ENCODE peak calls at places on chromosomes 6 and 20, in five cellular contexts. D is breast epithelium, F is GM12878, P is suprapubic skin, L is stomach. B is an unnamed sample.

GRCh38 chr6:152099816-152100618 is 292.5 kb downstream of the ESR1 start:
- DNase-seq in D (no peak), F (no peak), P (no peak), L (no peak), B (no peak)

GRCh38 chr20:44698351-44698750 is 16.8 kb upstream of the CCN5 start:
- DNase-seq in D (no peak), F (no peak), P (no peak), L (no peak), B (no peak)

GRCh38 chr6:45901777-45902650 is 113.6 kb downstream of the CLIC5 start:
- DNase-seq in D (no peak), F (no peak), P (no peak), L (no peak), B (no peak)

GRCh38 chr20:35560541-35560940 is 18.7 kb downstream of the ERGIC3 start:
- DNase-seq in D (no peak), F (no peak), P (no peak), L (no peak), B (no peak)

GRCh38 chr6:125793863-125794262 is 3.1 kb downstream of the NCOA7 start:
- DNase-seq in D (no peak), F (no peak), P (no peak), L (no peak), B (no peak)

GRCh38 chr20:59123011-59123676 is 40.5 kb upstream of the ZNF831 start:
- DNase-seq in D (no peak), F (no peak), P (no peak), L (no peak), B (peak)

GRCh38 chr20:49276201-49276894 is 1.5 kb downstream of the ZNFX1 start:
- DNase-seq in D (no peak), F (no peak), P (no peak), L (no peak), B (no peak)

GRCh38 chr20:6908673-6909072 is 141.2 kb downstream of the BMP2 start:
- DNase-seq in D (no peak), F (no peak), P (no peak), L (no peak), B (no peak)

GRCh38 chr6:33860706-33861474 is 57.1 kb upstream of the MLN start:
- DNase-seq in D (no peak), F (no peak), P (no peak), L (no peak), B (no peak)

GRCh38 chr6:12345694-12346058 is 55.5 kb downstream of the EDN1 start:
- DNase-seq in D (no peak), F (no peak), P (no peak), L (no peak), B (no peak)

GRCh38 chr20:10357061-10357708 is 76.8 kb downstream of the MKKS start:
- DNase-seq in D (no peak), F (no peak), P (no peak), L (no peak), B (no peak)

GRCh38 chr6:27651371-27651732 is 178.4 kb upstream of the ZNF184 start:
- DNase-seq in D (no peak), F (no peak), P (no peak), L (no peak), B (no peak)

GRCh38 chr20:24782801-24783630 is 166.1 kb upstream of the CST7 start:
- DNase-seq in D (no peak), F (no peak), P (peak), L (no peak), B (peak)

GRCh38 chr6:85551264-85551663 is 42.4 kb downstream of the SNX14 start:
- DNase-seq in D (no peak), F (no peak), P (no peak), L (no peak), B (no peak)

GRCh38 chr20:45095753-45096371 is 5.1 kb downstream of the KCNS1 start:
- DNase-seq in D (no peak), F (peak), P (no peak), L (peak), B (no peak)

GRCh38 chr6:26607434-26608230 is 10.9 kb downstream of the ABT1 start:
- DNase-seq in D (no peak), F (no peak), P (no peak), L (peak), B (no peak)

GRCh38 chr6:16404456-16404855 is 166.1 kb downstream of the GMPR start:
- DNase-seq in D (no peak), F (no peak), P (no peak), L (no peak), B (no peak)

GRCh38 chr6:161218222-161218621 is 55.6 kb downstream of the AGPAT4 start:
- DNase-seq in D (no peak), F (no peak), P (no peak), L (no peak), B (no peak)

GRCh38 chr6:161367472-161367871 is 93.6 kb upstream of the AGPAT4 start:
- DNase-seq in D (no peak), F (no peak), P (no peak), L (no peak), B (no peak)

GRCh38 chr6:144378437-144378836 is 93.3 kb downstream of the UTRN start:
- DNase-seq in D (no peak), F (no peak), P (no peak), L (no peak), B (no peak)

GRCh38 chr6:40791004-40791403 is 203.8 kb upstream of the LRFN2 start:
- DNase-seq in D (no peak), F (no peak), P (no peak), L (no peak), B (no peak)

GRCh38 chr6:44489912-44490604 is 102.6 kb downstream of the CDC5L start:
- DNase-seq in D (no peak), F (no peak), P (no peak), L (no peak), B (no peak)

GRCh38 chr6:22766979-22767378 is 197.6 kb downstream of the HDGFL1 start:
- DNase-seq in D (no peak), F (no peak), P (no peak), L (no peak), B (no peak)

GRCh38 chr20:445514-446336 is 16.6 kb downstream of the TBC1D20 start:
- DNase-seq in D (no peak), F (no peak), P (no peak), L (peak), B (no peak)

GRCh38 chr20:57795347-57795697 is 85.5 kb upstream of the PMEPA1 start:
- DNase-seq in D (no peak), F (no peak), P (no peak), L (no peak), B (peak)

GRCh38 chr6:3402310-3403243 is 54.3 kb downstream of the SLC22A23 start:
- DNase-seq in D (no peak), F (no peak), P (no peak), L (no peak), B (no peak)

GRCh38 chr20:48567145-48567544 is 260.7 kb downstream of the PREX1 start:
- DNase-seq in D (no peak), F (no peak), P (no peak), L (no peak), B (peak)

GRCh38 chr6:2730353-2730752 is 20.4 kb downstream of the MYLK4 start:
- DNase-seq in D (no peak), F (no peak), P (no peak), L (no peak), B (no peak)

GRCh38 chr6:26044140-26045045 is 42.8 kb upstream of the HFE start:
- DNase-seq in D (no peak), F (no peak), P (no peak), L (no peak), B (peak)

GRCh38 chr6:484086-484728 is 92.7 kb downstream of the IRF4 start:
- DNase-seq in D (no peak), F (peak), P (no peak), L (no peak), B (no peak)

GRCh38 chr6:20148433-20148832 is 63.8 kb downstream of the MBOAT1 start:
- DNase-seq in D (no peak), F (no peak), P (no peak), L (no peak), B (no peak)

GRCh38 chr6:167524720-167525119 is 199.8 kb downstream of the TTLL2 start:
- DNase-seq in D (no peak), F (no peak), P (no peak), L (no peak), B (no peak)

GRCh38 chr6:13217206-13217905 is 111.0 kb downstream of the TBC1D7 start:
- DNase-seq in D (no peak), F (no peak), P (no peak), L (no peak), B (no peak)

GRCh38 chr6:122494665-122495272 is 23.2 kb upstream of the SERINC1 start:
- DNase-seq in D (peak), F (no peak), P (no peak), L (peak), B (no peak)
- TF ChIP-seq POLR2AphosphoS5 in D (no peak), F (no peak), P (no peak), L (no peak), B (no peak)

GRCh38 chr6:138278326-138278725 is 60.0 kb upstream of the PBOV1 start:
- DNase-seq in D (no peak), F (no peak), P (no peak), L (no peak), B (no peak)
- TF ChIP-seq CTCF in D (no peak), F (peak), P (peak), L (peak), B (peak)

DNA sequence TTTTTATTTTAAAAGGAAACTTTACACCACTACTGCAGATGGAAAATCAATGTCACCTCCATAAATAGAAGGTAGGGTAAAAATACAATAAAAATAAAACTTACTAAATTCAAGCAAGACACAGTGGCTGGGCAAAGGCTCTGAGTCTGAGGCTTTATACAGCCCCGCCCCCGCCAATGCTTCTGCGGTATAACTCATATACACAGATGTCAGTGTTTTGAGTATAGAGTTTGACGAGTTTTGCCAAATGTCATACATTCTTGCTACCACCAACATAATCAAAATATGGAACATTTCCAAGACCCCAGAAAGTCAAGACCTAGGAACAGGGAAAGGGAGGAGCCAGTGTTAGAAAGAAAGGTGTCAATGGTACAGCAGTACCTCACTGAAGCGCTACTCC is 12.8 kb downstream of the NFATC2 start:
- DNase-seq in D (no peak), F (no peak), P (no peak), L (peak), B (peak)
- H3K4me3 ChIP-seq in D (no peak), F (peak), P (no peak), L (no peak), B (no peak)

GRCh38 chr20:60903325-60903958 is 348.6 kb upstream of the CDH4 start:
- DNase-seq in D (no peak), F (no peak), P (no peak), L (no peak), B (no peak)
- TF ChIP-seq POLR2AphosphoS5 in D (no peak), F (no peak), P (no peak), L (no peak), B (no peak)

DNA sequence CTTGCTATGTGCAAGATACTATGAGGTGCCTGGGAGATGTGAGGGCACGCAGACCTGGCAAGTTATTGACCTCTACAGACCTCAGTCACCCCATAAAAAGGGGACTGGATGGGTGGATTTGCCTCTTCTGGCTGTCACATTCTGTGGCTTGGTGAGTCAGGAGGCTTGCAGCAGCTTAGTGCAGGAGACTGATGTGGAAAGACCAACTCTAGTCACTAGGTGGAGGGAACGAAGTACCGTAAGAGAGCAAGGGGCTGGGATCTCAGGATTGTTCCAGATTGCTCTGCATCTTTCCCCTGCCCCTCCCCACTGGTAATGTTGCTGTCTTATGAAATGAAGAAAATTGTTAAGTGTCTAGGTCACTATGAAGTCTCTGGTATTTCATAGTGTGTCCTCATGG is 3.3 kb downstream of the MAPRE1 start:
- DNase-seq in D (no peak), F (no peak), P (no peak), L (no peak), B (no peak)
- TF ChIP-seq CTCF in D (no peak), F (no peak), P (no peak), L (no peak), B (no peak)

GRCh38 chr6:89562114-89562815 is 76.3 kb downstream of the LYRM2 start:
- DNase-seq in D (no peak), F (no peak), P (no peak), L (no peak), B (no peak)
- H3K4me3 ChIP-seq in D (peak), F (no peak), P (peak), L (peak), B (no peak)

GRCh38 chr20:34299925-34300806 is 3.0 kb downstream of the AHCY start:
- DNase-seq in D (no peak), F (no peak), P (no peak), L (no peak), B (no peak)
- TF ChIP-seq POLR2AphosphoS5 in D (no peak), F (no peak), P (no peak), L (no peak), B (no peak)

DNA sequence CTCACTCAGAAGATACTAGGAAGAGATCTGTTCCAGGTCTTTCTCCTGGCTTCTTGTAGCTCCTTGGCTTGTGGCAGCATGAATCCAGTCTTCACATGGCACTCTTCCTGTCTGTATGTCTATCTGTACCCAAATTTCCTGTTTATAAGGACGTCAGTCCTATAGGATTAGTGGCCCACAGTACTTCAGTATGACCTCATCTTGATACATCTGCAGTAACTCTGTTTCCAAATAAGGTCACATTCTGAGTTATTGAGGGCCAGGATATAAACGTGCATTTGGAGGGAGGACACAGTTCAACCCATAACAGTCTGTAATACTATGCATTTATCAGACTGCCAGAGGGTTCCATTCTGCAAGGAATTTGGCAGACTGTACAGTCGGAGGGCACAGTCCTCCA is 57.6 kb upstream of the DYNLRB1 start:
- DNase-seq in D (no peak), F (no peak), P (no peak), L (no peak), B (no peak)
- TF ChIP-seq CTCF in D (no peak), F (no peak), P (no peak), L (no peak), B (no peak)

GRCh38 chr6:142845143-142845571 is 99.8 kb downstream of the HIVEP2 start:
- DNase-seq in D (no peak), F (no peak), P (no peak), L (no peak), B (no peak)

GRCh38 chr6:142846459-142846831 is 98.5 kb downstream of the HIVEP2 start:
- DNase-seq in D (no peak), F (no peak), P (no peak), L (no peak), B (no peak)

GRCh38 chr6:142848156-142848555 is 96.8 kb downstream of the HIVEP2 start:
- DNase-seq in D (no peak), F (no peak), P (no peak), L (no peak), B (no peak)

GRCh38 chr6:142845624-142846458 is 99.1 kb downstream of the HIVEP2 start:
- DNase-seq in D (peak), F (no peak), P (peak), L (peak), B (peak)

DNA sequence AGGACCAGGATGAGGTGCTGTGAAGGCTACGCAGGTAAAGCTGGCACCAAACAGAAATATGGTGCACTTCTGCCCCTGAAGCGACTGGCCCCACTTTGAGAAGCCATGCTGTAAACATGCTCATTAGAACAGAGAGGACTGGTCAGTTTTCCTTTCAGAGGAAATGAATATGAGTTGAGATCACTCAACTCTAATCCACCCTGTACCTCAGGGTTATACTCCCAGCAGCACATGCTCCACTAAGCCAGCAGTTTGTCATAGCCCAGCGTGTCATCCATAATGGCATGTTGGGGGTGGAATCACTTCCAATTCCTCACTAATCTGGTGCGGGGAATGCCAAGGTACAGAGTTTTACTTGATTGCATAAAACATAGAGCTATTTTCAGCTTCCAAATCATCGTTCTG is 98.1 kb downstream of the HIVEP2 start:
- DNase-seq in D (no peak), F (no peak), P (no peak), L (no peak), B (no peak)
- H3K4me3 ChIP-seq in D (peak), F (no peak), P (no peak), L (no peak), B (no peak)

GRCh38 chr6:158409451-158409850 is 97.2 kb downstream of the TULP4 start:
- DNase-seq in D (no peak), F (no peak), P (no peak), L (no peak), B (no peak)
- TF ChIP-seq POLR2AphosphoS5 in D (no peak), F (no peak), P (no peak), L (no peak), B (peak)